ENCODE peak calls at places on chromosome 13, in seven cellular contexts. B, L, H, W, V, N and K are unnamed samples. For H3K4me1, the result is how much of the 10 kb centered on the place peaks cover.

GRCh38 chr13:27186295-27186694 is 14.7 kb upstream of the USP12 start:
- DNase-seq in B (no peak), L (no peak), H (no peak), W (no peak), V (no peak), N (no peak), K (no peak)

GRCh38 chr13:77333521-77334083 is 6.7 kb upstream of the MYCBP2 start:
- DNase-seq in B (peak), L (no peak), H (no peak), W (no peak), V (no peak), N (no peak), K (no peak)

GRCh38 chr13:74528751-74529513 is 394.7 kb upstream of the KLF12 start:
- DNase-seq in B (no peak), L (no peak), H (no peak), W (no peak), V (no peak), N (no peak), K (no peak)

GRCh38 chr13:74015137-74015536 is 119.1 kb downstream of the KLF12 start:
- DNase-seq in B (no peak), L (no peak), H (no peak), W (no peak), V (no peak), N (no peak), K (no peak)

GRCh38 chr13:90868321-90868920 is 479.1 kb upstream of the MIR17HG start:
- DNase-seq in B (no peak), L (no peak), H (peak), W (peak), V (peak), N (no peak), K (no peak)

GRCh38 chr13:42970824-42971669 is 21.0 kb downstream of the EPSTI1 start:
- DNase-seq in B (peak), L (no peak), H (peak), W (peak), V (peak), N (no peak), K (peak)

GRCh38 chr13:43487885-43488284 is 298.9 kb downstream of the ENOX1 start:
- DNase-seq in B (no peak), L (no peak), H (no peak), W (no peak), V (no peak), N (no peak), K (no peak)

GRCh38 chr13:31027136-31027535 is 94.7 kb downstream of the TEX26 start:
- DNase-seq in B (no peak), L (no peak), H (no peak), W (no peak), V (no peak), N (no peak), K (no peak)

GRCh38 chr13:98965325-98965724 is 12.5 kb downstream of the DOCK9 start:
- DNase-seq in B (no peak), L (no peak), H (no peak), W (no peak), V (no peak), N (no peak), K (no peak)
- TF ChIP-seq YY1 in B (no peak), L (no peak), H (no peak), W (no peak), V (no peak), N (no peak), K (no peak)

GRCh38 chr13:112692104-112692503 is 2.3 kb downstream of the ATP11A start:
- DNase-seq in B (no peak), L (no peak), H (no peak), W (no peak), V (no peak), N (no peak), K (no peak)

GRCh38 chr13:112696869-112697465 is 7.1 kb downstream of the ATP11A start:
- DNase-seq in B (no peak), L (no peak), H (no peak), W (no peak), V (no peak), N (no peak), K (no peak)

GRCh38 chr13:112692586-112692985 is 2.7 kb downstream of the ATP11A start:
- DNase-seq in B (peak), L (no peak), H (no peak), W (no peak), V (no peak), N (no peak), K (no peak)

GRCh38 chr13:112696001-112696868 is 6.4 kb downstream of the ATP11A start:
- DNase-seq in B (no peak), L (no peak), H (no peak), W (no peak), V (no peak), N (no peak), K (no peak)

GRCh38 chr13:112693831-112694497 is 4.1 kb downstream of the ATP11A start:
- DNase-seq in B (no peak), L (no peak), H (no peak), W (no peak), V (no peak), N (no peak), K (no peak)
- H3K4me3 ChIP-seq in B (no peak), L (no peak), H (no peak), W (no peak), V (no peak), N (peak), K (no peak)

GRCh38 chr13:107581009-107581408 is 634.3 kb downstream of the LIG4 start:
- DNase-seq in B (no peak), L (no peak), H (no peak), W (no peak), V (no peak), N (no peak), K (no peak)
- H3K4me1 ChIP-seq in B (under half), L (under half), H (under half), W (under half), V (under half), N (under half), K (under half)

DNA sequence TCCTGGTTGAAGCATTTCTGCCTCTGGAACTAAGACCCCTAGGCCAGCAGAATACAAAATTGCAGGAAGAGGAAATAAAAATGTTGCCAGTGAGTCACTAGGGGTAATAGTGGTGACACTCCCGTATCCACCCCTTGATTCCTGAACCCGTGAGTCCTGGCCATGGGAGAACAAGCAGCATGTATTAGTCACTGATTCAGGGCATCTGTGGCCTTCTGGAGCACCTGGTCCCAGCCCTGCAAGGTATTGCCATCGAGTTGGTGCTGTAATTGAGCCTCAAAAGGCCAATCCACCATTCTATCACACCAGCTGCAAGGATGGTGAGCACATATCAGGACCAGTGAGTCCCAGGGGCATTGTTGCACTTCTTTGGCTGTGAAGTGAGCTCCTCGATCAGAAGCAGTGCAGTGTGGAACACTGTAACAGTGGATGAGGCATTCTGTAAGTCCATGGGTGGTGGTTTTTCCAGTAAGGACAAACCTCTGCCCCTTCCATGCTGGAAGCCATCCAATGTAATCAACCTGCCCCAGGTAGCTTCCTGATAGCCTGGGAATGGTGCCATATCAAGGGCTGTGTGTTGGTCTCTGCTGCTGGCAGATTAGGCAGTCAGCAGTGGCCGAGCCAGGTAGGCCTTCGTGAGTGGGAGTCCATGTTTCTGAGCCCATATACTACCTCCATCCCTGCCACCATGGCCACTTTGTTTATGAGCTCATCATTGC is 39.6 kb downstream of the C1QTNF9 start:
- DNase-seq in B (no peak), L (no peak), H (no peak), W (peak), V (no peak), N (no peak), K (no peak)
- TF ChIP-seq YY1 in B (no peak), L (no peak), H (no peak), W (no peak), V (no peak), N (no peak), K (no peak)

DNA sequence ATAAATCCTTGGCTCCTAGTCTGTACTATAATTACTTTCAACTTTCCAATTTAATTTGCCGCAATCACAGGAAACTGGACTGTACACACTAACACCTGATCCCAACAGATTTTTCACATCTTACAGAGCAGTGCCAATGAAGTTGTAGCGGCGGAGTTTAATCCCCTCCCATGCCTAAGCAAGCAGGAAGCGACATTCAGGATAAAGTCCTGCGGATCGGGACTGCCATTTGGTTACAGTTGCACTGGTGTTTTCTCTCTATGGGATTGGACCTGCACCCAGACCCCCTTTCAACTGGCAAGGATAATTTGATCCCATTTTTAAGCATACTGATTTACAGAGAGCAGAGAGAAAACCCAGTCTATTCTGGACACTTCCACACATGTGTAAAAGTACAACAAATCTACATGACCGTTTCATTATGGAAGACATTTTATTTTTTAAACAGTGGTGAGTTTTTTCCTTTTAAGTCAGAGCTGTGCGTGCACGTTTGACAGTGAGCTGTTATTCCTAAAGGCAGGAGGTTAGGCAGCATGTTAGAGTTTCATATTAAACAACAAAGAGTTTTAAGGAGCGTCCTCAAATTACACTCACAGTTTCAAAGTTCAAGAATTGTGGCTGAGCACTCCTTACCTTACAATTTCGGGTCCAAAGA is 141.8 kb upstream of the RFC3 start:
- DNase-seq in B (no peak), L (no peak), H (no peak), W (no peak), V (peak), N (no peak), K (no peak)
- H3K4me3 ChIP-seq in B (peak), L (no peak), H (no peak), W (no peak), V (peak), N (no peak), K (no peak)

DNA sequence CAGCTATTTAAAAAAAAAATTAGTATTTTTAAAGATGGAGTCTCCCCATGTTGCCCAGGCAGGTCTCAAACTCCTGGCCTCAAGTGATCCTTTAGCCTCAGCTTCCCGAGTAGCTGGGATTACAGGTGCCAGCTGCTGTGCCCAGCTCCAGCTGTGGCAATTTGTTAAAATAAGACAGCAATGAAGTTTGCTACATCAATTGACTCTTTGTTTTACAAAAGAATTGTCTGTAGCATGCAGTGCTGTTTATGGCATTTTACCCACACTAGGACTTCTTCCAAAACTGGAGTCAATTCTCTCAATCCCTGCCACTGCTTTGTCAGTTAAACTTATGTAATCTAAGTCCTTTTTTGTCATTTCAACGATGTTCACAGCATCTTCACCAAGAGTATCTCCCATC is 49.3 kb downstream of the NDFIP2 start:
- DNase-seq in B (no peak), L (no peak), H (no peak), W (no peak), V (no peak), N (no peak), K (no peak)
- H3K4me1 ChIP-seq in B (under half), L (under half), H (under half), W (under half), V (under half), N (under half), K (under half)

GRCh38 chr13:41054212-41054877 is 7.0 kb upstream of the WBP4 start:
- DNase-seq in B (peak), L (no peak), H (peak), W (no peak), V (peak), N (peak), K (no peak)
- TF ChIP-seq YY1 in B (no peak), L (no peak), H (no peak), W (no peak), V (no peak), N (peak), K (no peak)

GRCh38 chr13:107866666-107867623 is 348.4 kb downstream of the LIG4 start:
- DNase-seq in B (peak), L (no peak), H (peak), W (no peak), V (no peak), N (no peak), K (no peak)

GRCh38 chr13:107867701-107868661 is 347.4 kb downstream of the LIG4 start:
- DNase-seq in B (peak), L (no peak), H (peak), W (no peak), V (no peak), N (no peak), K (no peak)

GRCh38 chr13:107865643-107866006 is 349.7 kb downstream of the LIG4 start:
- DNase-seq in B (no peak), L (no peak), H (no peak), W (no peak), V (no peak), N (no peak), K (no peak)

GRCh38 chr13:107866007-107866665 is 349.2 kb downstream of the LIG4 start:
- DNase-seq in B (peak), L (no peak), H (peak), W (no peak), V (no peak), N (no peak), K (no peak)

DNA sequence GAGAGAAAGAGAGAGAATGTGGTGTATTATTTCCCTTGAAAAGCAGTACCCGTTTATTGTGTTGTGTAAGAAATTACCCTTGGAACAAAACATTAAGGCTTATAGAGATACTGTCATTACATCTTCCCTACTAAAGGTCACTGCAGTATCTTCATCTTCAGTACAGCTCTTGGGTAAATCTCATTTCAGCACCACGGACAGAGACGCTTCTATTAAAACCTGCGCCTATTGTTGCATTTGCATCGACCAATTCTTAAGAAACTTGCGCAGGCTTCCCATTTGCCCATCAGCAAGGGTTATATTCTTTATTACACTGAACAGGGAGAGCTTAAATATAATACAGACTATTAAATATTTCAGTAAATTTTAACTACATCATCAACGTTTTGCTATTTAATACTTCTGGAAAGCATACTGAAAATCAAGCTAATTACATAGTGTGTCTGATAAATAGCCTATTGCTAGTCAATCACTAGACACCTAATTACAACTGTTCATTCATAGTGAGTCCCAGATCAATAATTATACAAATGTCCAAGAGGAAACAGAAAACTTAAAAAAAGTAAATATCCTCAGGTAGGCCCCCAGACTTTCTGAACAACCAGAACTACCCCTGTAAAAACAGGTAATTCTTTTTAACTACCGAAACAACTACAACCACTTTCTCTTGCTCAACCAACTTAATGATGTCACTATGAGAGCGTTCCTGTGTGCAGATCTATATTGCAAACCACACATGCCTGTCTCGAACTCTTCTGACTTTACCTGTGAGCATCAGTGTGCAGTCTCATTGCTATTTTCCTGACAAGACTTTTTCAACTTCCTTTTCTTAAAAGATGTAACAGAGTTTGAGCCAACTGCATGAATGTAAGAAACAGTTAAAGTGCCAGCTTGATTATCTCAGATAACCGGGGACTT is 350.5 kb downstream of the LIG4 start:
- DNase-seq in B (peak), L (no peak), H (peak), W (no peak), V (peak), N (no peak), K (peak)
- H3K4me3 ChIP-seq in B (peak), L (peak), H (no peak), W (no peak), V (no peak), N (no peak), K (no peak)

GRCh38 chr13:62510906-62511655 is 1095.4 kb upstream of the PCDH20 start:
- DNase-seq in B (no peak), L (peak), H (no peak), W (no peak), V (no peak), N (peak), K (peak)

GRCh38 chr13:62512194-62513141 is 1096.8 kb upstream of the PCDH20 start:
- DNase-seq in B (peak), L (no peak), H (peak), W (peak), V (peak), N (peak), K (peak)
- H3K4me1 ChIP-seq in B (under half), L (under half), H (under half), W (under half), V (under half), N (under half), K (under half)